ENCODE peak calls at places on chromosomes 5 and 9, in six cellular contexts. Q, Z, V, T, B and F are unnamed samples.
A peak's percentile ranks its signal among the peaks of the same experiment; 100 is the strongest.

GRCh38 chr9:75170898-75171360 is 82.6 kb downstream of the OSTF1 start:
- DNase-seq in Z (no peak), V (no peak), B (peak; percentile 31), Q (no peak), T (no peak), F (no peak)

GRCh38 chr9:131889437-131890244 is 149.8 kb upstream of the RAPGEF1 start:
- DNase-seq in T (peak; percentile 74), Z (no peak), V (no peak), Q (no peak), B (no peak), F (no peak)

GRCh38 chr9:12975496-12975895 is 200.7 kb downstream of the LURAP1L start:
- DNase-seq in V (no peak), Z (no peak), B (no peak), Q (no peak), T (no peak), F (no peak)

GRCh38 chr5:18397393-18397792 is 763.1 kb downstream of the TAF11L14 start:
- DNase-seq in T (no peak), V (no peak), B (no peak), Q (no peak), Z (no peak), F (no peak)

GRCh38 chr5:144566747-144567415 is 396.2 kb downstream of the KCTD16 start:
- DNase-seq in Q (no peak), V (no peak), T (no peak), B (peak; percentile 76), Z (no peak), F (no peak)

GRCh38 chr9:21174671-21175070 is 8.2 kb upstream of the IFNA21 start:
- DNase-seq in T (no peak), Z (no peak), V (no peak), Q (no peak), B (no peak), F (no peak)

GRCh38 chr9:92983984-92984589 is 36.8 kb downstream of the FGD3 start:
- DNase-seq in T (no peak), B (peak; percentile 3), Q (no peak), Z (no peak), V (peak; percentile 50), F (no peak)

GRCh38 chr9:38246833-38247232 is 145.7 kb upstream of the ALDH1B1 start:
- DNase-seq in T (no peak), Q (no peak), Z (no peak), V (no peak), B (no peak), F (no peak)

GRCh38 chr9:133775951-133776905 is 38.1 kb upstream of the SARDH start:
- DNase-seq in Q (no peak), Z (no peak), V (no peak), T (no peak), B (no peak), F (no peak)

GRCh38 chr5:176552332-176552731 is 3.2 kb downstream of the CDHR2 start:
- DNase-seq in T (no peak), B (no peak), Q (no peak), V (no peak), Z (no peak), F (no peak)

GRCh38 chr5:90233496-90233895 is 176.1 kb downstream of the CETN3 start:
- DNase-seq in B (no peak), T (no peak), Q (no peak), V (no peak), Z (no peak), F (no peak)

GRCh38 chr9:83537331-83538171 is 650 bp downstream of the FRMD3 start:
- DNase-seq in Q (no peak), V (peak; percentile 7), T (peak; percentile 47), Z (no peak), B (no peak), F (no peak)

GRCh38 chr9:131735238-131736181 is 4.4 kb downstream of the RAPGEF1 start:
- DNase-seq in V (peak; percentile 86), T (no peak), Q (no peak), B (no peak), Z (peak; percentile 94), F (no peak)

GRCh38 chr9:38362912-38363588 is 29.5 kb upstream of the ALDH1B1 start:
- DNase-seq in V (peak; percentile 72), B (peak; percentile 85), Z (peak; percentile 49), T (peak; percentile 70), Q (peak; percentile 35), F (peak; percentile 59)

GRCh38 chr9:122821278-122821952 is 7.0 kb downstream of the PDCL start:
- DNase-seq in Q (no peak), B (peak; percentile 62), T (no peak), Z (no peak), V (no peak), F (peak; percentile 58)

GRCh38 chr9:131473891-131474290 is 28.8 kb upstream of the POMT1 start:
- DNase-seq in B (no peak), Z (no peak), T (no peak), Q (no peak), V (no peak), F (no peak)

GRCh38 chr5:159921721-159922120 is 5.4 kb downstream of the ADRA1B start:
- DNase-seq in B (no peak), T (no peak), Z (no peak), V (no peak), Q (no peak), F (no peak)

GRCh38 chr5:109614316-109614715 is 75.4 kb upstream of the MAN2A1 start:
- DNase-seq in Z (no peak), T (no peak), B (no peak), V (no peak), Q (no peak), F (no peak)

GRCh38 chr9:135268981-135269380 is 181.5 kb downstream of the OLFM1 start:
- DNase-seq in Z (no peak), B (no peak), V (no peak), Q (no peak), T (no peak), F (no peak)

GRCh38 chr5:37882636-37883035 is 42.8 kb upstream of the GDNF start:
- DNase-seq in Z (no peak), B (peak; percentile 80), Q (no peak), V (no peak), T (no peak), F (no peak)

GRCh38 chr9:82789155-82789824 is 273.7 kb downstream of the RASEF start:
- DNase-seq in V (no peak), Z (no peak), T (no peak), B (no peak), Q (no peak), F (no peak)

GRCh38 chr5:61416010-61416409 is 84.0 kb downstream of the ZSWIM6 start:
- DNase-seq in T (no peak), Z (no peak), Q (no peak), V (no peak), B (peak; percentile 42), F (no peak)

GRCh38 chr9:98647236-98647635 is 61.5 kb downstream of the GABBR2 start:
- DNase-seq in Q (no peak), T (no peak), V (no peak), B (no peak), Z (no peak), F (no peak)

GRCh38 chr5:142869883-142870282 is 99.7 kb downstream of the ARHGAP26 start:
- DNase-seq in T (no peak), Z (no peak), Q (no peak), V (no peak), B (peak; percentile 11), F (no peak)

GRCh38 chr9:114386361-114386885 is 1.4 kb downstream of the AKNA start:
- DNase-seq in Q (no peak), B (no peak), Z (no peak), V (no peak), T (no peak), F (no peak)

GRCh38 chr9:12819436-12820185 is 44.8 kb downstream of the LURAP1L start:
- DNase-seq in V (peak; percentile 70), Z (peak; percentile 53), T (no peak), Q (no peak), B (no peak), F (peak; percentile 18)

GRCh38 chr5:73815631-73816030 is 189.6 kb downstream of the ARHGEF28 start:
- DNase-seq in Q (no peak), Z (no peak), V (no peak), B (peak; percentile 67), T (no peak), F (no peak)

GRCh38 chr5:73812962-73813588 is 187.1 kb downstream of the ARHGEF28 start:
- DNase-seq in Q (no peak), B (no peak), T (no peak), V (peak; percentile 66), Z (peak; percentile 74), F (no peak)

GRCh38 chr5:73812457-73812856 is 186.5 kb downstream of the ARHGEF28 start:
- DNase-seq in V (no peak), T (no peak), Z (no peak), B (no peak), Q (no peak), F (no peak)

GRCh38 chr5:73816656-73817420 is 190.8 kb downstream of the ARHGEF28 start:
- DNase-seq in Z (no peak), V (no peak), B (peak; percentile 92), Q (no peak), T (no peak), F (no peak)

GRCh38 chr5:73814234-73814846 is 188.3 kb downstream of the ARHGEF28 start:
- DNase-seq in T (no peak), B (no peak), V (no peak), Z (no peak), Q (no peak), F (no peak)
- TF ChIP-seq SMC3 in T (no peak), B (no peak), V (no peak), Z (no peak), Q (no peak), F (no peak)

GRCh38 chr5:20678386-20678785 is 690.4 kb upstream of the CDH18 start:
- DNase-seq in B (no peak), Z (no peak), V (no peak), Q (no peak), T (no peak), F (no peak)

GRCh38 chr5:20680718-20681302 is 692.8 kb upstream of the CDH18 start:
- DNase-seq in V (no peak), Q (no peak), B (no peak), T (no peak), Z (no peak), F (no peak)

GRCh38 chr5:20683241-20683940 is 695.4 kb upstream of the CDH18 start:
- DNase-seq in B (no peak), Z (no peak), Q (no peak), V (no peak), T (no peak), F (no peak)

GRCh38 chr5:20678814-20679298 is 690.9 kb upstream of the CDH18 start:
- DNase-seq in Z (no peak), V (peak; percentile 88), Q (no peak), T (no peak), B (peak; percentile 86), F (peak; percentile 12)
- TF ChIP-seq SMC3 in Z (no peak), V (no peak), Q (no peak), T (no peak), B (no peak), F (no peak)

DNA sequence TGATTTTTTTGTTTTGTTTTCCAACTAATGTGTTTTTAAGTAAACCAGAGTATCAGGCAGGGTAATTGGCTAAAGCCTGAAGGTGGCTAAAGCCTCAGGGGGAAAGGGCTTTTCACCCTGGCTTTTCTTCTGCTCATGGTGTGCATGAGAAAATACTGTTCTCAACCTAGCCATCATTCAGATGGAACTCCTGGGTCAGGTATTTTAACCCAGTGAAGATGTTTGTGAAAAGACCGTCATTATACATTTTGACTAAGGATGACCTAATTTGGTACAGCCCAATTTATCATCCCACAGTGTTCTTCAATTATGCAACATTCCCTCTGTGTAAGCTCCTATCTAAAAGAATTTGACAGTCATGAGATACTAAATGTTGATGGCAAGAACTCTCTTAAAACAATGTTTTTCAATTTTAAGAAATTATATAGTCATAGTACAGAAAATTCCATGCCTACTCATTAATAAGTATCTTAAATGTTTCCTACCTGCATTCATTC is 209.5 kb upstream of the TARS1 start:
- DNase-seq in T (no peak), B (peak; percentile 4), Q (no peak), V (no peak), Z (no peak), F (no peak)
- TF ChIP-seq SMC3 in T (no peak), B (no peak), Q (no peak), V (no peak), Z (no peak), F (no peak)

GRCh38 chr9:129102095-129102525 is 8.5 kb downstream of the CRAT start:
- DNase-seq in Q (no peak), B (no peak), T (no peak), Z (no peak), V (no peak), F (peak; percentile 81)
- TF ChIP-seq SMC3 in Q (no peak), B (no peak), T (no peak), Z (no peak), V (no peak), F (no peak)